ENCODE peak calls at places on chromosomes 6 and 20, in five cellular contexts. G is hepatocyte, S is heart left ventricle, K is tibial artery, Q is GM10248. J is an unnamed sample.

GRCh38 chr6:13874191-13874549 is 50.6 kb upstream of the RNF182 start:
- DNase-seq in Q (no peak), G (no peak), S (no peak), K (no peak), J (peak)

GRCh38 chr6:106547053-106547414 is 82.3 kb downstream of the RTN4IP1 start:
- DNase-seq in K (no peak), G (no peak), Q (no peak), S (no peak), J (no peak)

GRCh38 chr6:31122803-31123706 is 2.8 kb upstream of the CDSN start:
- DNase-seq in S (peak), K (peak), G (peak), Q (no peak), J (no peak)

GRCh38 chr20:1867495-1868260 is 27.5 kb upstream of the SIRPA start:
- DNase-seq in Q (no peak), G (no peak), K (no peak), S (no peak), J (no peak)

GRCh38 chr20:11901127-11901526 is 16.6 kb upstream of the BTBD3 start:
- DNase-seq in G (no peak), K (no peak), S (no peak), Q (no peak), J (no peak)

GRCh38 chr20:20203784-20204183 is 151.5 kb downstream of the CFAP61 start:
- DNase-seq in K (no peak), Q (no peak), S (no peak), G (no peak), J (no peak)

GRCh38 chr6:83071023-83071422 is 3.6 kb downstream of the DOP1A start:
- DNase-seq in K (no peak), Q (no peak), S (no peak), G (no peak), J (no peak)

GRCh38 chr20:61292391-61292790 is 40.3 kb downstream of the CDH4 start:
- DNase-seq in Q (no peak), S (no peak), G (no peak), K (no peak), J (no peak)

GRCh38 chr6:142925575-142926110 is 19.3 kb downstream of the HIVEP2 start:
- DNase-seq in G (peak), K (no peak), Q (no peak), S (no peak), J (no peak)

GRCh38 chr6:34922177-34922663 is 33.2 kb downstream of the ANKS1A start:
- DNase-seq in K (no peak), G (peak), S (no peak), Q (no peak), J (no peak)

GRCh38 chr6:43803783-43804549 is 34.0 kb downstream of the VEGFA start:
- DNase-seq in G (peak), S (no peak), Q (no peak), K (no peak), J (no peak)

GRCh38 chr6:50333696-50334095 is 284.0 kb upstream of the DEFB112 start:
- DNase-seq in S (no peak), G (no peak), K (no peak), Q (no peak), J (no peak)

GRCh38 chr6:97081010-97081573 is 156.6 kb downstream of the KLHL32 start:
- DNase-seq in S (no peak), G (no peak), K (no peak), Q (no peak), J (no peak)

GRCh38 chr20:20137851-20138250 is 85.5 kb downstream of the CFAP61 start:
- DNase-seq in S (no peak), G (no peak), Q (no peak), K (no peak), J (no peak)

GRCh38 chr6:3204921-3205320 is 22.5 kb downstream of the TUBB2B start:
- DNase-seq in K (no peak), G (no peak), Q (no peak), S (no peak), J (no peak)

GRCh38 chr20:18906046-18906445 is 92.5 kb downstream of the SCP2D1 start:
- DNase-seq in Q (no peak), S (no peak), G (no peak), K (no peak), J (no peak)

GRCh38 chr6:50974319-50974718 is 155.6 kb downstream of the TFAP2B start:
- DNase-seq in S (no peak), Q (no peak), G (no peak), K (no peak), J (no peak)

GRCh38 chr6:52530351-52530750 is 46.5 kb downstream of the TRAM2 start:
- DNase-seq in G (no peak), K (no peak), S (no peak), Q (no peak), J (no peak)

GRCh38 chr20:56903421-56903820 is 274.3 kb downstream of the TFAP2C start:
- DNase-seq in Q (no peak), S (no peak), K (no peak), G (no peak), J (no peak)

GRCh38 chr6:105489213-105489525 is 86.3 kb upstream of the PREP start:
- DNase-seq in K (no peak), S (no peak), Q (no peak), G (no peak), J (no peak)

GRCh38 chr20:53216856-53217576 is 244.9 kb downstream of the TSHZ2 start:
- DNase-seq in K (peak), G (peak), S (peak), Q (peak), J (peak)

GRCh38 chr6:107585815-107586435 is 96.0 kb downstream of the SOBP start:
- DNase-seq in G (no peak), K (no peak), Q (no peak), S (no peak), J (no peak)

GRCh38 chr6:48835421-48835958 is 627.6 kb downstream of the MMUT start:
- DNase-seq in G (no peak), K (no peak), Q (no peak), S (no peak), J (no peak)

GRCh38 chr6:22251331-22251730 is 45.5 kb downstream of the PRL start:
- DNase-seq in K (no peak), Q (no peak), G (no peak), S (no peak), J (no peak)
- TF ChIP-seq CTCF in K (no peak), Q (no peak), G (no peak), S (no peak), J (no peak)

GRCh38 chr6:37127961-37128862 is 41.7 kb upstream of the PIM1 start:
- DNase-seq in Q (no peak), S (no peak), G (peak), K (no peak), J (no peak)
- TF ChIP-seq CTCF in Q (no peak), S (no peak), G (no peak), K (no peak), J (no peak)

DNA sequence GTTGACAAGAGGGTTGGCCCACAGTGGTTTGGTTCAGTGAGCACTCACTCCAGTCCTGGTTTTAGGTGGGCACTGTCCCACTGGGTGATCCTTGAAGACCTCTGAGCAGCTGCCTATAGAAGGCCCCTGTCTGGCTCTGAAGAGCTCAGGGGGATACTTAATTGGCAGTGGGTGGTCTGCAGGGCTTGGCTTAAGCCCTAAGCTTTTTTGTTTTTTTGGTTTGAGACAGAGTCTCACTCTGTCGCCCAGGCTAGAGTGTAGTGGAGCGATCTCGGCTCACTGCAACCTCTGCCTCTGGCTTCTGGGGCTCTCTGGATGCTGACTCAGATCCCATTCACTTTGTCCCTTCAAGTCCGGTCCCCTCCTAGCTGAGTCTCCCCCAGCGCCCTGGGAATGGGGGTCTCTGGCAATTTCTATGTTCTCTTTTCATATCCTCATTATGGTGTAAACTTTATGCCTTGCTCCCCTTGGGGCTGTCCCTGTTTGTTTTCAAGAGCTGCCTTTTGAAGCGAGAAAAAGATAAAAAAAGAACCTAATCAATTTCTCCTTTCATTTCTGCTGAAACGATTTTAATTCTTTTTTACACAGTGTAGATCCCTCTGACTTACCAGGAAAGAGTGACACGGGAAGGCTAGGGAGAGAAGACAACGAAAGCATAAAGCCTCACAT is 12.2 kb upstream of the KCNG1 start:
- DNase-seq in S (no peak), Q (no peak), K (no peak), G (no peak), J (no peak)
- TF ChIP-seq CTCF in S (no peak), Q (no peak), K (no peak), G (no peak), J (no peak)

GRCh38 chr6:25942561-25943147 is 12.2 kb upstream of the SLC17A2 start:
- DNase-seq in S (no peak), G (peak), K (no peak), Q (peak), J (peak)
- TF ChIP-seq CTCF in S (peak), G (peak), K (no peak), Q (peak), J (peak)

DNA sequence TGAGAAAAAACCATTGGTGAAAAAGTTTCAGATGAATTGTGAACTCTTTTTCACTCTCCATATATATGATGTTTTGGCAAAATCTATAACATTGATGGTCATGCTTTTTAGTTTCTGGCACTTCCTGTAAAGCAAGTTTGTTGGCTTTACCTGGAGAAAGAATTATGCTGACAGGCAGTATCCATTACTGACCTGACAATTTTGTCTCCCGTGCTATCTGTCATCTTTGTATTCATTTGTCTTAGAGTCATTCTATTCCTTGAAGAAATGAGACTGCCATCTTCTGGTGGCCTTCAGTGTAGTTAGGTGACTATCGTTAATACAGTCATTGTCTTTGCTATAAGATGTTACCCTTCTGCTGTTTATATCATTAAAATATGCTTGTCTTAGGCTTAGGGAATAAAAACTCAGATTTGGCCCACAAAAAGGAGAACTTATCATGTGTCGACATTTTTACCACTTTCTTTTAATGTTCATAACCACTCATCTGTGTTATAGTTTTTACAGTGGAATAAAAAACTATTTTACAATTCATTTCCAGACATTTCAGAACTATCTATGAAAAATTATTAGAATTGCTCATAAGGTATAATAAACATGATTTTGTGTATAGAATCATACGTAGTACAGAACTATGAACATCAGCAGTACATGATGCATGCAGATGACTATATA is 707.0 kb downstream of the EPM2A start:
- DNase-seq in Q (peak), G (peak), K (no peak), S (no peak), J (peak)
- TF ChIP-seq CTCF in Q (peak), G (peak), K (peak), S (peak), J (peak)

DNA sequence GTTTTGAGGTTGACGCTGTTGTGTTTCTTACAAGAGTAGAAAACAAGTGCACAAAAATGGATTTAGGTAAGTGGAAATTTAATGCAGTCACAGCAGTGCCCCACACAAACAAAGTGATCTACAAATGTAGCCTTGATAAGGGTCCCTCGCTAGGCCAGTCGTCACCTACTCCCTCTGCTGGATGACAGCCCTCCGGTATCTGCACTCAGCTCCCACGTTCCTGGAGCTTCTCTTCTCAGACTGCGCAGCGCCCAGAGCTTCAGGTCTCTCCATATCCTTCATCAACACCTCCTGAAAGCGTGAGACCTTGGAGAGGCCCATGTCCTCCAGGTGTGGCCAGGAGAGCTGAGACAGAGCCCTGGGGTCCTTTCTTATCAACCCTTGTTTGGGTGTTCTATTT is 58.3 kb upstream of the MAP3K4 start:
- DNase-seq in S (no peak), G (peak), K (no peak), Q (no peak), J (no peak)
- TF ChIP-seq CTCF in S (no peak), G (peak), K (no peak), Q (no peak), J (no peak)

GRCh38 chr6:87209812-87210211 is 54.4 kb downstream of the ZNF292 start:
- DNase-seq in K (no peak), G (no peak), S (no peak), Q (no peak), J (no peak)
- TF ChIP-seq CTCF in K (no peak), G (no peak), S (no peak), Q (no peak), J (no peak)

GRCh38 chr6:161557333-161558107 is 283.7 kb upstream of the AGPAT4 start:
- DNase-seq in K (no peak), G (no peak), S (no peak), Q (no peak), J (no peak)
- TF ChIP-seq CTCF in K (no peak), G (no peak), S (no peak), Q (no peak), J (no peak)

GRCh38 chr6:118934461-118935330 is at the start of gene MCM9:
- DNase-seq in K (peak), G (peak), Q (peak), S (peak), J (peak)

GRCh38 chr6:118933855-118934460 is 1.0 kb downstream of the MCM9 start:
- DNase-seq in Q (no peak), S (no peak), K (no peak), G (no peak), J (no peak)

GRCh38 chr6:118931436-118931835 is 3.5 kb downstream of the MCM9 start:
- DNase-seq in S (no peak), K (no peak), Q (no peak), G (no peak), J (no peak)

GRCh38 chr6:118932421-118932820 is 2.5 kb downstream of the MCM9 start:
- DNase-seq in G (no peak), S (no peak), Q (no peak), K (no peak), J (no peak)

DNA sequence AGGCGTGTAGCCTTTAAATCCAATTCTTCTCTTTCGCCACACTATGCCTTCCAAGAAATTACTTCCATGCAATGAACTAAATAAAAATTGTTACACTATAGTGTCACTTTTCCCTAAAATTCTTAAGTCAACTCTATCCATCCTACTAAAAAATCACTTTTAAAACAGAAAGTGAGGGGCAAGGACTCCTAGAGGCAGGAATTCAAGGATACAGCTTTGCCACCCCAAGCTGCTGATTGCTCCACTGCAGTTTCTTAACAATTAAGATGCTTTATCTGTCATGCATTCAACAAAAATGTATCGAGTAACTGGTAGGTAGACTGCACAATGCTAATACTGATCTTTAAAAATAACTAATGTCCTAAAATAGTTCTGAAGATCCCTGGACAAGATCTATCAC is 4.3 kb downstream of the MCM9 start:
- DNase-seq in K (no peak), S (no peak), Q (no peak), G (no peak), J (no peak)
- TF ChIP-seq CTCF in K (no peak), S (no peak), Q (no peak), G (no peak), J (no peak)

J was measured in GM13976.